ENCODE peak calls at places on chromosomes 1 and 21, in nine cellular contexts. One of them, this sample, is unnamed.

GRCh38 chr1:177181631-177182291 is 11.0 kb downstream of the BRINP2 start:
- DNase-seq in NCI-H2171 treated with DMSO at 0.1 percent for 48 hours: peak
- DNase-seq in RPMI8226: peak
- DNase-seq in Calu3: peak
- DNase-seq in sciatic nerve: peak
- DNase-seq in mesenchymal stem cell: peak
- DNase-seq in neural crest cell: peak
- DNase-seq in T-helper 2 cell: no peak
- DNase-seq in NAMALWA: peak
- DNase-seq in this sample: peak

GRCh38 chr1:246492611-246493245 is 14.4 kb downstream of the SMYD3 start:
- DNase-seq in NCI-H2171 treated with DMSO at 0.1 percent for 48 hours: peak
- DNase-seq in NAMALWA: peak
- DNase-seq in neural crest cell: peak
- DNase-seq in sciatic nerve: peak
- DNase-seq in T-helper 2 cell: no peak
- DNase-seq in RPMI8226: peak
- DNase-seq in mesenchymal stem cell: peak
- DNase-seq in Calu3: peak
- DNase-seq in this sample: peak

GRCh38 chr1:186474208-186474607 is 13.3 kb upstream of the PDC start:
- DNase-seq in NCI-H2171 treated with DMSO at 0.1 percent for 48 hours: no peak
- DNase-seq in neural crest cell: no peak
- DNase-seq in RPMI8226: no peak
- DNase-seq in mesenchymal stem cell: peak
- DNase-seq in T-helper 2 cell: no peak
- DNase-seq in NAMALWA: no peak
- DNase-seq in sciatic nerve: no peak
- DNase-seq in Calu3: no peak
- DNase-seq in this sample: no peak

GRCh38 chr21:36325373-36326010 is 5.5 kb downstream of the MORC3 start:
- DNase-seq in mesenchymal stem cell: no peak
- DNase-seq in NAMALWA: no peak
- DNase-seq in NCI-H2171 treated with DMSO at 0.1 percent for 48 hours: no peak
- DNase-seq in RPMI8226: no peak
- DNase-seq in T-helper 2 cell: no peak
- DNase-seq in neural crest cell: no peak
- DNase-seq in sciatic nerve: no peak
- DNase-seq in Calu3: no peak
- DNase-seq in this sample: no peak

GRCh38 chr1:163875927-163876320 is 554.2 kb downstream of the NUF2 start:
- DNase-seq in NAMALWA: no peak
- DNase-seq in RPMI8226: no peak
- DNase-seq in Calu3: no peak
- DNase-seq in T-helper 2 cell: no peak
- DNase-seq in NCI-H2171 treated with DMSO at 0.1 percent for 48 hours: no peak
- DNase-seq in sciatic nerve: no peak
- DNase-seq in neural crest cell: no peak
- DNase-seq in mesenchymal stem cell: peak
- DNase-seq in this sample: no peak

GRCh38 chr1:52059326-52059725 is 3.2 kb downstream of the BTF3L4 start:
- DNase-seq in Calu3: no peak
- DNase-seq in RPMI8226: no peak
- DNase-seq in NAMALWA: no peak
- DNase-seq in NCI-H2171 treated with DMSO at 0.1 percent for 48 hours: no peak
- DNase-seq in mesenchymal stem cell: peak
- DNase-seq in neural crest cell: no peak
- DNase-seq in T-helper 2 cell: no peak
- DNase-seq in sciatic nerve: no peak
- DNase-seq in this sample: no peak

GRCh38 chr1:47931395-47931794 is 65.8 kb downstream of the TRABD2B start:
- DNase-seq in Calu3: peak
- DNase-seq in T-helper 2 cell: no peak
- DNase-seq in RPMI8226: peak
- DNase-seq in NCI-H2171 treated with DMSO at 0.1 percent for 48 hours: no peak
- DNase-seq in mesenchymal stem cell: no peak
- DNase-seq in sciatic nerve: no peak
- DNase-seq in neural crest cell: no peak
- DNase-seq in NAMALWA: no peak
- DNase-seq in this sample: peak

GRCh38 chr1:25486602-25487001 is 55.9 kb downstream of the MACO1 start:
- DNase-seq in RPMI8226: no peak
- DNase-seq in sciatic nerve: no peak
- DNase-seq in NAMALWA: peak
- DNase-seq in neural crest cell: no peak
- DNase-seq in mesenchymal stem cell: peak
- DNase-seq in T-helper 2 cell: no peak
- DNase-seq in Calu3: no peak
- DNase-seq in NCI-H2171 treated with DMSO at 0.1 percent for 48 hours: no peak
- DNase-seq in this sample: no peak

GRCh38 chr21:41907496-41908258 is 28.5 kb upstream of the PRDM15 start:
- DNase-seq in mesenchymal stem cell: no peak
- DNase-seq in T-helper 2 cell: no peak
- DNase-seq in sciatic nerve: no peak
- DNase-seq in NCI-H2171 treated with DMSO at 0.1 percent for 48 hours: no peak
- DNase-seq in NAMALWA: no peak
- DNase-seq in Calu3: no peak
- DNase-seq in neural crest cell: no peak
- DNase-seq in RPMI8226: no peak
- DNase-seq in this sample: no peak

This sample was measured in HCT116.